ENCODE peak calls at places on chromosomes 1 and 21, in five cellular contexts. R is nephron progenitor cell, H is lower lobe of right lung, I is stomach, W is coronary artery. A is an unnamed sample.

GRCh38 chr1:112673589-112674439 is 645 bp upstream of the MOV10 start:
- DNase-seq in H (no peak), W (no peak), I (no peak), R (no peak), A (no peak)

GRCh38 chr1:92940541-92940940 is 20.7 kb downstream of the DIPK1A start:
- DNase-seq in R (no peak), I (no peak), H (no peak), W (no peak), A (no peak)

GRCh38 chr1:189654906-189655305 is 822.8 kb downstream of the BRINP3 start:
- DNase-seq in I (no peak), W (no peak), R (no peak), H (no peak), A (no peak)

GRCh38 chr1:229024528-229025119 is 246.3 kb upstream of the RAB4A start:
- DNase-seq in R (no peak), H (no peak), W (no peak), I (peak), A (no peak)

GRCh38 chr1:191662746-191663145 is 495.5 kb upstream of the RGS18 start:
- DNase-seq in R (no peak), W (no peak), I (no peak), H (no peak), A (no peak)

GRCh38 chr21:43291347-43291950 is 122.6 kb downstream of the CRYAA start:
- DNase-seq in I (no peak), R (no peak), W (no peak), H (peak), A (no peak)

GRCh38 chr1:248926401-248927182 is 20.6 kb downstream of the PGBD2 start:
- DNase-seq in W (no peak), H (no peak), I (no peak), R (no peak), A (no peak)

GRCh38 chr1:28675921-28676257 is 7.3 kb downstream of the GMEB1 start:
- DNase-seq in I (no peak), H (no peak), R (no peak), W (no peak), A (no peak)

GRCh38 chr1:227913969-227914791 is 33.6 kb downstream of the WNT9A start:
- DNase-seq in I (no peak), H (no peak), W (no peak), R (peak), A (no peak)

GRCh38 chr1:71463144-71463543 is 382.3 kb upstream of the ZRANB2 start:
- DNase-seq in R (no peak), I (no peak), H (no peak), W (no peak), A (no peak)

GRCh38 chr1:184685116-184685515 is 69.5 kb downstream of the EDEM3 start:
- DNase-seq in W (no peak), I (peak), H (no peak), R (no peak), A (no peak)

GRCh38 chr1:180173952-180174351 is 19.3 kb downstream of the QSOX1 start:
- DNase-seq in H (peak), W (no peak), I (peak), R (no peak), A (no peak)

GRCh38 chr21:28358702-28359101 is 634.0 kb downstream of the LTN1 start:
- DNase-seq in R (no peak), I (no peak), W (no peak), H (no peak), A (no peak)

GRCh38 chr1:156748670-156749428 is 2.6 kb downstream of the HDGF start:
- DNase-seq in H (peak), R (no peak), W (peak), I (peak), A (no peak)

GRCh38 chr1:245091818-245092637 is 62.8 kb upstream of the KIF26B start:
- DNase-seq in W (no peak), R (no peak), I (peak), H (peak), A (no peak)

GRCh38 chr1:89701746-89702241 is 68.9 kb downstream of the LRRC8C start:
- DNase-seq in W (no peak), H (no peak), R (no peak), I (no peak), A (no peak)

GRCh38 chr1:165501975-165502358 is 41.8 kb upstream of the LRRC52 start:
- DNase-seq in R (no peak), W (no peak), I (no peak), H (no peak), A (no peak)

DNA sequence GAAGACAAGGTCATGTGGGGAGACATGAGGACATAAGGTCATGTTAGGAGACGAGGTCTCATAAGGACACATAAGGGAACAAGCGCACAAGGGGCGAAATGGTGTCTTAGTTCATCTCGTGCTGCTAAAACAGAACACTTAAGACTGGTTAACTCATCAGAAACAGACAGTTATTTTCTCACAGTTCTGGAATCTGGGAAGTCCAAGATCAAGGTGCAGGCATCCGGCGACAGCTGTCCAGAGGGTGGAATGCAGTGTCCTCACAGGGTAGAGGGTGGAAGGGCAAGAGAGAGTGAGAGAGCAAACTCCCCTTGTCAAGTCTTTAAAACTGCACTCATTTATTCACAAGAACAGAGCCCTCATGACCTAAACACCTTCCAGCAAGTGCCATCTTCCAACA is 34.6 kb upstream of the PDPN start:
- DNase-seq in W (no peak), I (no peak), H (no peak), R (no peak), A (no peak)
- TF ChIP-seq CTCF in W (no peak), I (no peak), H (no peak), R (no peak), A (no peak)

GRCh38 chr1:75522389-75522788 is 88.5 kb downstream of the SLC44A5 start:
- DNase-seq in W (no peak), I (no peak), R (no peak), H (no peak), A (no peak)

GRCh38 chr1:75519626-75520025 is 91.3 kb downstream of the SLC44A5 start:
- DNase-seq in W (no peak), H (no peak), I (no peak), R (no peak), A (no peak)

GRCh38 chr1:75520862-75521261 is 90.1 kb downstream of the SLC44A5 start:
- DNase-seq in H (no peak), I (no peak), W (no peak), R (no peak), A (no peak)

GRCh38 chr1:75520028-75520427 is 90.9 kb downstream of the SLC44A5 start:
- DNase-seq in W (no peak), R (no peak), I (no peak), H (no peak), A (no peak)

GRCh38 chr1:75521658-75522057 is 89.3 kb downstream of the SLC44A5 start:
- DNase-seq in W (no peak), I (no peak), R (no peak), H (no peak), A (no peak)
- TF ChIP-seq CTCF in W (no peak), I (no peak), R (no peak), H (no peak), A (no peak)

GRCh38 chr21:35254006-35254751 is 205.1 kb upstream of the RUNX1 start:
- DNase-seq in W (no peak), R (no peak), I (no peak), H (no peak), A (no peak)

GRCh38 chr21:35257413-35257812 is 208.3 kb upstream of the RUNX1 start:
- DNase-seq in I (peak), W (no peak), H (peak), R (no peak), A (no peak)

GRCh38 chr21:35258521-35258920 is 209.4 kb upstream of the RUNX1 start:
- DNase-seq in R (no peak), H (no peak), I (no peak), W (no peak), A (no peak)

GRCh38 chr21:35254752-35255138 is 205.6 kb upstream of the RUNX1 start:
- DNase-seq in R (no peak), I (no peak), W (no peak), H (no peak), A (no peak)

DNA sequence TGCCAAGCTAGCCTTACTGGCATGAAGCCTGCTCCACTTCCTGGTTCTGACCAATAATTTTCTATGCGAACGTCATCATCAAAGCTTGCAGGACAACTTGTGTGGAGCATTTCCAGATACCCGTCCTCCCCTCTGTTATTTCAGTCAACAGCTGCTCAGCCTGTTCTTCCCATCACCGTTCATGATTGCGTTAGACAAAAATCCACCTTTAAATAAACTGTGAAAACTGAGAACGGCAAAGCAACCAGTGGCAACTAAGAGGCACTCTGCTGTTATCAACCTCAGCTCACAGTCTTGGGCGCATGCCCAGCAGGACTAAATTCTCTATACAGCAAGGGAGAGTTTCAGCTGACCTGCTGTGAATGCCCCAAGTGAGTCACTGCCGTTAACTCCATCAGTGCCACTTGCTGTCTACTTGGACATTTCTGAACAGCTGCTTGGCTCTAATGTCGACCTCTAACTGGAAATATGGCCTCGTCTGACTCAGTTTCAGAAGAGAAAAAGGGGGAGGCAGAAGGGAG is 207.4 kb upstream of the RUNX1 start:
- DNase-seq in W (peak), R (no peak), I (peak), H (peak), A (no peak)
- TF ChIP-seq CTCF in W (no peak), R (no peak), I (no peak), H (no peak), A (no peak)

DNA sequence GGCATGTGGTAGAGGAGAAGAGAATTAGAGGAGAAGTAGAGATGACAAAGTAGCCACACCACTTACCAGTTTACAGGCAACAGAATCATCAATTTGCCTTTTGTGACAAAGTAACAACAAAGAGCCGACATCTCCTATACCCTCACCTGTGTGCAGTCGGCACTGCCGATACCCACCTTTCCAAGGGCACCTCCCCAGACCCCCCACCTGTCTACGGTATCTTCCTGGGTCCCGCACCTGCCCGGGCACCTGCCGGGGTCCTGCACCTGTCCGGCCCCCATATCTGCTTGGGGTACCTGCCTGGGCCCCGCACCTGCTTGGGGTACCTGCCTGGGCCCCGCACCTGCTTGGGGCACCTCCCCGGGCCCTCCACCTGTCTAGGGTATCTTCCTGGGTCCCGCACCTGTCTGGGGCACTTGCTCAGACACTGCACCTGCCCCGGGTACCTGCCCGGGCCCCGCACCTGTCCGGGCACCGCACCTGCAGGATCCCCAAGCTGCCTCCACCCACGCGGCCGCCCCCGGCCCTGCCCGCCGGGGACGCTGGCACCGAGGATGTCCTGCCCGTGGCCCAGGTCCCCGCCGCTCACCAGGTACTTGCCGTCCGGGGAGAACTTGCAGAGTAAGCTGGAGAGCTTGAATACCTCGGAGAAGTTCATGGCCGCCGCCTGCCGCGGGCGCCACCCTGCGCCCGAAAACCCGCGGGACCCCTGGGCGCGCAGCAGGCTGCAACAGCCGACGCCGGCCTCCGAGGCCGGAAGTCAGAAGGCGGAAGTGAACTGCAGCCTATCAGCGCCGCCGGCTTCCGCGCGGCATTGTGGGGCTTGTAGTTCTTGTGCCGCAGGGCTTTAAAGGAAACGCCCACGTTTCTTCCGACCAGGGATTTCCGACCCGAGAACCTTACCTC is at the start of gene WRAP73:
- DNase-seq in I (peak), W (peak), R (peak), H (peak), A (peak)
- TF ChIP-seq CTCF in I (no peak), W (no peak), R (no peak), H (peak), A (peak)

DNA sequence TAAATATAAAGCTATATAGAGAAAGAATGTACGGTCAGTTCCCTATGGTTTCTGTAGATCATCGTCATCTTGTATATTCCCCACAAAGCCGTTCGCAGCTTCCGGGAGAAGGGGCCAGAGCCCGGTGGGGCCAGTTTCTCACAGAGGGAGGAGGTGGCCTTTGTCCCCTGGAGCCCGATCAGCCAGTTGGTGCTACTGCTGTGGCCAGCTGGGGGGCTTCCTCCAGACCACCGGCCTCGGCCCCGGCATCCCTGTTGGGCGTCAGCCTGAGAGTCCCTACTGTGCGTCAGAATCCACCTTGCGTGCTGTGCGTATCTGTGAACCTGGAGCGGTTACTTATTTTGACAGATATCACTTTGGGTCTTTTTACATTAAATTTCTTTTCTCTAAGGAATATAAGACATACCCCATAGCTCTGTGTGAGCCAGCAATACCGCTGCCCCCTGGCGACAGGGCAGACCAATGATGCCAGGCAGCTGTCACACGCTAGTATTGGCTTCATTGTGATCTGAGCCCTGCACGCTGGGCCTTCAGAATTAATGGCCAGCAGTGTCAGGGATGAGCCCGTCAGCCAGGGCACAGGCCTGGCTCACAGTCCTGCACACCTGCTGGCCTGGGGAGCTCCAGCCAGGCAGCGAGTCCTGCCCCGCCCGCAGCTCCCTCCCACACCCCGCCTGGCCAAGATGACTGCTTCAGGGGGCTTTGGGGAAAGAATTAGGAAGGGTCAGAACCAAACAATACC is 145.9 kb downstream of the PGBD5 start:
- DNase-seq in I (no peak), H (peak), W (no peak), R (no peak), A (no peak)
- TF ChIP-seq CTCF in I (no peak), H (no peak), W (no peak), R (no peak), A (no peak)

GRCh38 chr1:27671964-27672749 is at the start of gene IFI6:
- DNase-seq in I (peak), H (peak), R (peak), W (peak), A (peak)
- TF ChIP-seq CTCF in I (peak), H (peak), R (peak), W (no peak), A (peak)

DNA sequence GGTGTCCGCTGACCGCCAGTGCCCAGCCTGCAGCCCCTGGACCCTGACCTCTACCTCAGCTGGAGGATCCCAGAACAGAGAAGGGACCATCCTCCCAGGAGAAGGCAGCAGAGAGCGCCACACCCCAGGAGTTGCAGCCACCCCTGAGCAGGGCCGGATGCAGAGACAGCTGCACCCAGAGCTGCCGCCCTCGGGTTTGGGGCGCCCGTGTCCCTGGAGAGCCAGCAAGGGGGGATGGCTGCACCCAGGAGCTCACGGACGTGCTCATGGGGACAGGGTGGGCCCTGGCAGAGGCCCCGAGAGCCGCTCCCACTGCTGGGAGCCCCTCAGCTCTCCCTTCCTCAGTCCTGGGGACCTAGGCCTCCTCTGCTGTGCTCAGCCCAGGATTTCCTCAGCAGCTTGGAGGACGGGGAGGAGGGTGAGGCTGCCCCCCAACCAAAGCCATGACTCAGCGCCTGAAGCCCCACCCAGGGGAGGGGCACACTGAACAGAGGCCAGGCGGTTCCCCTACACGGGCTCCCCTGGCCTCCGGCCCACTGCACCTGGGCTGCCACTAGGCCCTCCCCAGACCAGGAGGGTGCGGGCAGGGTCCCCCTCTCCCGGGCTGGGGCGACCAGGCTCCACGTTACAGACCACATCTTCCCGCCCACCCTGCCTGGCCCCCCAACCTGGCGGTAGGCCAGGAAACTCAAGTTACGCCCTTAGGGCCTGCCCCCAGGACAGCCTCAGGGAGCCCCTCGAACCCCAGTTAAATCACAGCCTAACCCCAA is 2.2 kb downstream of the ACAP3 start:
- DNase-seq in I (peak), R (no peak), W (no peak), H (peak), A (peak)
- TF ChIP-seq CTCF in I (no peak), R (no peak), W (no peak), H (no peak), A (no peak)